ENCODE peak calls at places on chromosome 12, in four cellular contexts. J is right lobe of liver, S is uterus, A is ascending aorta. F is an unnamed sample. For H3K4me1, the result is how much of the 10 kb centered on the place peaks cover.

GRCh38 chr12:38823743-38824142 is 81.6 kb downstream of the CPNE8 start:
- DNase-seq in J (no peak), S (no peak), A (no peak), F (no peak)

GRCh38 chr12:68455676-68456345 is 123.6 kb upstream of the MDM1 start:
- DNase-seq in A (no peak), J (no peak), S (no peak), F (no peak)

GRCh38 chr12:117235261-117235660 is 45.0 kb upstream of the FBXO21 start:
- DNase-seq in A (no peak), J (no peak), S (no peak), F (no peak)

GRCh38 chr12:752673-753400 is 458 bp downstream of the WNK1 start:
- DNase-seq in S (no peak), A (peak), J (peak), F (peak)

GRCh38 chr12:120438495-120439198 is 734 bp downstream of the COX6A1 start:
- DNase-seq in S (no peak), A (no peak), J (no peak), F (no peak)

GRCh38 chr12:2212971-2213869 is 160.4 kb downstream of the CACNA1C start:
- DNase-seq in S (peak), J (no peak), A (no peak), F (no peak)

GRCh38 chr12:98418357-98419075 is 96.9 kb upstream of the TMPO start:
- DNase-seq in A (peak), S (peak), J (no peak), F (peak)

GRCh38 chr12:82430541-82431145 is 72.3 kb downstream of the METTL25 start:
- DNase-seq in J (no peak), A (no peak), S (no peak), F (no peak)

GRCh38 chr12:51943346-51943745 is 8.2 kb upstream of the ACVR1B start:
- DNase-seq in J (peak), A (peak), S (no peak), F (no peak)

GRCh38 chr12:10632226-10632625 is 18.8 kb upstream of the MAGOHB start:
- DNase-seq in S (no peak), A (no peak), J (no peak), F (no peak)

GRCh38 chr12:52952082-52952801 is 3.3 kb downstream of the KRT18 start:
- DNase-seq in S (no peak), A (no peak), J (peak), F (no peak)

GRCh38 chr12:131557310-131557709 is 153.6 kb upstream of the SFSWAP start:
- DNase-seq in J (no peak), S (no peak), A (no peak), F (no peak)

GRCh38 chr12:82415402-82415801 is 57.1 kb downstream of the METTL25 start:
- DNase-seq in J (no peak), S (no peak), A (no peak), F (no peak)

GRCh38 chr12:122571821-122572220 is 44.8 kb downstream of the KNTC1 start:
- DNase-seq in A (no peak), S (no peak), J (no peak), F (no peak)

GRCh38 chr12:11727133-11727664 is 77.7 kb downstream of the ETV6 start:
- DNase-seq in J (no peak), A (no peak), S (no peak), F (no peak)

GRCh38 chr12:24948452-24948815 is 467 bp downstream of the BCAT1 start:
- DNase-seq in J (no peak), A (no peak), S (peak), F (no peak)

GRCh38 chr12:132523576-132524331 is 33.8 kb downstream of the FBRSL1 start:
- DNase-seq in J (peak), A (no peak), S (peak), F (peak)

GRCh38 chr12:115511305-115511704 is 766.2 kb downstream of the MED13L start:
- DNase-seq in J (no peak), A (no peak), S (no peak), F (no peak)
- TF ChIP-seq CTCF in J (no peak), A (no peak), S (no peak), F (no peak)

GRCh38 chr12:114935658-114936057 is 251.7 kb upstream of the TBX3 start:
- DNase-seq in S (no peak), J (peak), A (no peak), F (no peak)

GRCh38 chr12:114936148-114937099 is 252.4 kb upstream of the TBX3 start:
- DNase-seq in A (no peak), S (no peak), J (no peak), F (no peak)

GRCh38 chr12:114931025-114931424 is 247.1 kb upstream of the TBX3 start:
- DNase-seq in J (no peak), A (no peak), S (no peak), F (no peak)

GRCh38 chr12:114932806-114933205 is 248.8 kb upstream of the TBX3 start:
- DNase-seq in J (no peak), S (no peak), A (no peak), F (no peak)

GRCh38 chr12:114933428-114934160 is 249.6 kb upstream of the TBX3 start:
- DNase-seq in S (no peak), A (no peak), J (no peak), F (no peak)
- H3K4me1 ChIP-seq in S (under half), A (under half), J (under half), F (under half)

DNA sequence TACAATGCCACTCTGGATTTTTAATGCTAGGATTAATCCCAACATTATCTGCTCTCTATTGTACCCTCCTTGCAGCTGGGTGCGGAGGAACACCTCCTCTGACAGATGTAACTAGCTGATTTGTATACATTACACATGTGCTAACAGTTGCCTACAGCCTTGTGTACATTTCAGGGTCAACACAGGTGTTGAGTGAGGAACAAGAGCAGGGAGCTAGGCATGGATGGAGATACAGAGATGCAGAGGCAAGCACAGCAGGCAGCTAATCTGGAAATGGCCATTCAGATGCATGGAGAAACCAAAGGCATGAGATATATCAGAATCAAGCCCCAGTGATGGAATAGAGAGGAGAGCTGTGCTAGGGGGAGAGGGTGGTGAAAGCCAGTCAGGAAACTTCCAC is 313.1 kb downstream of the ATP23 start:
- DNase-seq in J (no peak), A (no peak), S (no peak), F (no peak)
- H3K27ac ChIP-seq in J (no peak), A (no peak), S (no peak), F (no peak)

DNA sequence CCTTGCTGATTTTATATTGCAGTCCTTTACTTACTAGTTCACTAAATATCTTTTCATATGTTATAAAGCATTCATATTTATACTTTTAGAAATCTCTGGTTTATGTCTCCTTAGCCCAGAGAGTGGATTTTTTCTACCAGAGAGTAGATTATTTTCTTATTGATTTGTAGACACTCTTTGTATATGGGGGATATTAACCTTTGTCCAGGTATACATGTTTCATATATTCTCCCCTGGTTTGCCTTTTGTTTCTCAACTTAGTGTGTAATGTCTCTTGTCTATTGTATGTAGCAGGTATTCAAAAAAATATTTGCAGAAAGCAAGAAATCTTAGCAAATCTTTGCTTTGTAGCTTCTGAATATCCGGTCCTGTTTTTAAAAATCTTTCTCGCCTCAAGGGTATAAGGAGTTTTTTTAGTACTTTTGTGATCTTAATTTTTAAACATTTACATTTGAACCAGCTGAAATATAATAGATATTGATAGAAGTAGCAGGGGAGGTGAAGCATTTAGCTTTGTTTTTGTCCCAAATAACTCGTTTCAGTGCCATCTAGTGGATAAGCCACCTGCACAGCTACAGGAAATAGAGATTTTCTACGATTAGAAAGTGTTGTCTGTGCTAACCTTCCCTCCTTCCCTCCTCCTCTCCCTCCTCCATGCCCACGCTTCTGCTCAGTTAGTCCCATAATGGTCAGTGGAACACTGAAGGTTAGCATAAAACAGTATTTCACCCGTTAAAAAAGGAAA is 97.0 kb downstream of the PHETA1 start:
- DNase-seq in S (no peak), J (no peak), A (no peak), F (no peak)
- TF ChIP-seq CTCF in S (no peak), J (no peak), A (no peak), F (peak)

GRCh38 chr12:41645624-41646023 is 457.5 kb downstream of the PDZRN4 start:
- DNase-seq in A (no peak), J (no peak), S (no peak), F (no peak)
- H3K4me1 ChIP-seq in A (under half), J (under half), S (under half), F (under half)

DNA sequence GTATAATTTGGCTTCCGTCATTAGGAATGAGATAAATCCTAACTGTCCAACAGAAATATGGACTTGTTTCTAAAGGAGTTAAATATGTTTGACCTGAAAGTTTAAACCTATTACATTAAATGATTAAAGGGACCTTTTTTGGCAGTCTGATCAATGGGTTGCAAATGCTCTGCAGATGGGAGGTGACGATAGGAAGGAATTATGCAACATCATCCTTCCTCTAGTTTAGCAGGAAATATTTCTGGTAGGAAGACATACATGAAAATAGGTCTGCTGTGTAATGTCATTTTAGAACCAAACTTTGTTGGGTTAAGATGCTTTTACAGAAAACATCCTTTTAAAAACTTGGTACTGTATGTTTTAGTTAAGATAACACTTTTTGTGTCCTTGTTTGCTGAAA is 2.6 kb downstream of the LRRC10 start:
- DNase-seq in S (no peak), A (no peak), J (no peak), F (no peak)
- H3K27ac ChIP-seq in S (no peak), A (no peak), J (no peak), F (peak)

GRCh38 chr12:121456551-121456950 is 56.6 kb downstream of the RNF34 start:
- DNase-seq in S (no peak), A (no peak), J (no peak), F (no peak)

GRCh38 chr12:121465921-121466799 is 66.2 kb downstream of the RNF34 start:
- DNase-seq in J (no peak), A (no peak), S (no peak), F (no peak)

GRCh38 chr12:121464331-121464730 is 64.4 kb downstream of the RNF34 start:
- DNase-seq in A (no peak), S (no peak), J (no peak), F (no peak)

GRCh38 chr12:121455766-121456420 is 56.0 kb downstream of the RNF34 start:
- DNase-seq in J (no peak), A (no peak), S (no peak), F (no peak)

GRCh38 chr12:121461048-121461447 is 61.1 kb downstream of the RNF34 start:
- DNase-seq in A (no peak), J (no peak), S (no peak), F (no peak)
- TF ChIP-seq CTCF in A (no peak), J (no peak), S (no peak), F (no peak)

GRCh38 chr12:20490213-20490612 is 121.9 kb downstream of the PDE3A start:
- DNase-seq in J (no peak), S (no peak), A (no peak), F (no peak)

GRCh38 chr12:20489645-20490044 is 121.3 kb downstream of the PDE3A start:
- DNase-seq in A (no peak), S (no peak), J (no peak), F (no peak)

GRCh38 chr12:20492251-20492728 is 124.0 kb downstream of the PDE3A start:
- DNase-seq in J (no peak), A (peak), S (no peak), F (no peak)

GRCh38 chr12:20493924-20494323 is 125.6 kb downstream of the PDE3A start:
- DNase-seq in J (no peak), S (no peak), A (no peak), F (no peak)

DNA sequence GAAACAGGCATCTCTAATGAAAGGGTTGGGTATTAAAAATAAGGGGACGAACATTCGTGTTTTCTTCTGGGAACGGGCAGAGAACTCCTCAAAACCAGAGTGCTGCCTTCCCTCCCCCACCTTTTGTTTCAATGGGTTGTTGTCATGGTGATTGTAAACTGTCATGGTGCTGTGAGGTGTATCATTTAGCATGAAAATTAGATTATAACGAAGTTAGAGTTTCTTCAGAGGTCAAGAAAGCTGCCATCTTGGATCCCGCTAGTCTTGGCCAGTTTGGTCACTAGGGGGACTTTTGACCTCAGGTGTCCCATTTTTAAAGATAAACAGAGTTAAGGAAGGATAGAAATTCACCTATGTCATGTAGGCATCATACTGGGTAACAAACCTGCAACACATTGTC is 123.0 kb downstream of the PDE3A start:
- DNase-seq in A (no peak), J (no peak), S (no peak), F (no peak)
- H3K4me1 ChIP-seq in A (under half), J (under half), S (under half), F (half or more)

DNA sequence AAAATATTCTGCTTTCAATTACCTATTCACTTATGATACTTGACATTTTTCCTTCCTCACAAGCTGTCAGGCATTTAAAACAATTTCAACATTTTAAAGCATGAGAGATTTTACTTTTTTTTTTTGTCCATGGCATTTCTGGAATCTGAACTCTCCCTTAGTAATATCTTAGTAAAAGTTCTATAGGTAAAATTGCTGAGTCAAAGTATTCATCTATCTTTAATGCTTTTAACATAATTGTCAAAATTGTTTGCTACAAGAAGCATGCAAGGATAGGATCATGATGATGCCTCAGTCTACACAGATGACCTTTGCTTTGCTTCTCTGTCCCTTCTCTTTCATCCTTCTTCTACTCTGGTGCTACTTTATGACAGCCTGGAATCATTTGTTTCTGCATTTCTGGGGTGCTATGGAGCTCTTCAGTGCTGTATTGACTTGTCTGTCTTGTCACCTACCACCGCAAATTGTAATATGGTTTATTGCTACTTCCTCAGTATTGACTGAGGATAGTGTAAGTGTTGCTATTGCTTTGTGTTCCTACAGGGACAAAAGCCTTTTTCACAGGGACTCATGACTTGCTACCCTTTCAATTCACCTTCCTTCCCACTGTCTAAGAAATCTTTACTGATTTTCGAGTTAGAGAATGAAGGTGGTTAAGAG is 589.8 kb upstream of the ATP2B1 start:
- DNase-seq in J (no peak), A (no peak), S (no peak), F (no peak)
- H3K27ac ChIP-seq in J (no peak), A (no peak), S (no peak), F (peak)

GRCh38 chr12:58364389-58365086 is 423.2 kb downstream of the ATP23 start:
- DNase-seq in S (no peak), J (no peak), A (no peak), F (no peak)

GRCh38 chr12:58356794-58357193 is 415.4 kb downstream of the ATP23 start:
- DNase-seq in S (no peak), J (no peak), A (no peak), F (no peak)

GRCh38 chr12:58358369-58358768 is 417.0 kb downstream of the ATP23 start:
- DNase-seq in A (no peak), J (no peak), S (no peak), F (no peak)

GRCh38 chr12:58363971-58364370 is 422.6 kb downstream of the ATP23 start:
- DNase-seq in A (no peak), S (no peak), J (no peak), F (no peak)

DNA sequence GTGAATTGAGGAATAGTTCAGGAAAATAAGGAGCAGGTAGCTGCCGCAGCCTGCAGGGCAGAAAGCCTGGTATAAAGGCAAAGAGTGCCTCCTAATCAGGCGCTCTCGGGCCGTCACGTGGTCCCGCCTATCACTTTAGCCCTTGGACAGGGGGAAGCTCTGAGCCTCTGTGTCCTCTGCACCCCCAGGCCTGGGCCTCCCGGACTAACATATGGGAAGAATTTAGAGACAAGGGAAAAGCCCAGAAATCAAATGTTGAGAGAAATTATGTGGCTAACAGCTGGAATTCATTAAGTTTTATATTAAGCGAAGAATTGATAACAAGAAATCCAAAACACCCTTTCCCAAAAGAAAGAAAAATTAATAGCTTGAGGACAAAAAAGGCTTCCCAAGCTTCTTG is 417.7 kb downstream of the ATP23 start:
- DNase-seq in S (peak), A (no peak), J (no peak), F (no peak)
- TF ChIP-seq CTCF in S (no peak), A (no peak), J (no peak), F (no peak)

F was measured in left ventricle myocardium inferior.